ENCODE peak calls at places on chromosomes 3 and 15, in ten cellular contexts. L, A, S, Q, G, O, D, M, T and H are unnamed samples.

GRCh38 chr3:73228425-73228824 is 167.0 kb downstream of the EBLN2 start:
- DNase-seq in Q (peak; percentile 90), A (no peak), G (no peak), D (no peak), T (no peak), L (no peak), O (no peak), S (peak; percentile 50), M (no peak), H (no peak)

GRCh38 chr15:61131598-61131954 is 97.5 kb downstream of the RORA start:
- DNase-seq in S (peak; percentile 23), M (no peak), Q (no peak), T (no peak), L (no peak), O (no peak), D (no peak), G (no peak), A (no peak), H (no peak)

GRCh38 chr15:62782100-62782791 is 260.3 kb upstream of the TPM1 start:
- DNase-seq in Q (peak; percentile 84), A (peak; percentile 60), S (peak; percentile 81), O (no peak), L (no peak), D (peak; percentile 86), T (peak; percentile 93), M (no peak), G (peak; percentile 85), H (no peak)

GRCh38 chr15:67433495-67434099 is 87.3 kb upstream of the C15orf61 start:
- DNase-seq in G (peak; percentile 59), S (peak; percentile 81), A (peak; percentile 24), T (peak; percentile 86), L (no peak), O (peak; percentile 33), D (peak; percentile 42), M (peak; percentile 2), Q (peak; percentile 62), H (peak; percentile 55)

GRCh38 chr3:127252446-127252845 is 35.4 kb downstream of the PRR20G start:
- DNase-seq in T (no peak), A (no peak), Q (no peak), D (no peak), O (no peak), G (no peak), M (no peak), L (no peak), S (no peak), H (no peak)

GRCh38 chr3:54632834-54633233 is 295.0 kb downstream of the LRTM1 start:
- DNase-seq in A (no peak), G (no peak), T (no peak), M (no peak), D (no peak), Q (no peak), O (no peak), S (no peak), L (no peak), H (no peak)

GRCh38 chr15:48493084-48493762 is 152.3 kb downstream of the FBN1 start:
- DNase-seq in T (no peak), Q (peak; percentile 47), S (peak; percentile 82), L (no peak), O (no peak), M (no peak), G (peak; percentile 95), D (no peak), A (no peak), H (no peak)

GRCh38 chr15:44157679-44158078 is 37.4 kb downstream of the FRMD5 start:
- DNase-seq in O (no peak), G (peak; percentile 96), S (peak; percentile 69), T (no peak), M (no peak), A (no peak), L (no peak), Q (peak; percentile 75), D (no peak), H (no peak)

GRCh38 chr3:194312186-194312742 is 38.9 kb downstream of the CPN2 start:
- DNase-seq in G (no peak), T (no peak), O (no peak), Q (peak; percentile 42), D (no peak), S (no peak), L (no peak), M (no peak), A (peak; percentile 68), H (no peak)

GRCh38 chr15:59360305-59360704 is 12.4 kb downstream of the MYO1E start:
- DNase-seq in L (no peak), Q (no peak), A (no peak), T (no peak), D (no peak), G (no peak), S (no peak), O (no peak), M (no peak), H (no peak)